ENCODE peak calls at places on chromosome 7, in six cellular contexts. Y is foreskin keratinocyte; T is right cardiac atrium; L is stimulated activated effector memory CD8-positive, alpha-beta T cell treated with anti-CD3 and anti-CD28 coated beads, Interleukin-12 subunit alpha, Interleukin-12 subunit beta, amount 100 ng/mL, for 72 hours; G is activated T-cell treated with anti-CD3 and anti-CD28 coated beads, Interleukin-2, amount 50 U/mL, for 4 hours; X is activated naive CD8-positive, alpha-beta T cell treated with anti-CD3 and anti-CD28 coated beads, Interleukin-2, amount 10 ng/mL, durations not matched to agents 7 days and 5 days. A is an unnamed sample.
A peak's percentile ranks its signal among the peaks of the same experiment; 100 is the strongest.

GRCh38 chr7:99121496-99122021 is 22.3 kb downstream of the SMURF1 start:
- ATAC-seq in X (no peak), L (no peak), T (peak; percentile 82), Y (no peak), G (no peak), A (no peak)

GRCh38 chr7:131586259-131586658 is 29.8 kb upstream of the PODXL start:
- ATAC-seq in Y (no peak), T (peak; percentile 57), L (no peak), G (no peak), X (no peak), A (no peak)

GRCh38 chr7:29815181-29816105 is 9.1 kb downstream of the WIPF3 start:
- ATAC-seq in G (no peak), X (no peak), T (no peak), L (no peak), Y (no peak), A (no peak)

GRCh38 chr7:1043552-1044188 is 676 bp upstream of the GPR146 start:
- ATAC-seq in T (no peak), X (no peak), G (no peak), L (no peak), Y (no peak), A (no peak)

GRCh38 chr7:69631131-69631530 is 32.9 kb downstream of the AUTS2 start:
- ATAC-seq in G (no peak), L (no peak), Y (no peak), T (no peak), X (no peak), A (no peak)

GRCh38 chr7:105178928-105179541 is 165.0 kb downstream of the KMT2E start:
- ATAC-seq in Y (peak; percentile 28), T (no peak), G (no peak), L (no peak), X (no peak), A (no peak)

GRCh38 chr7:97731736-97732370 is at the start of gene TAC1:
- ATAC-seq in X (no peak), L (no peak), Y (peak; percentile 39), G (no peak), T (no peak), A (no peak)

GRCh38 chr7:141675431-141676210 is 26.3 kb downstream of the DENND11 start:
- ATAC-seq in L (peak; percentile 89), T (no peak), X (peak; percentile 43), G (peak; percentile 65), Y (no peak), A (peak; percentile 85)

GRCh38 chr7:143882020-143882610 is 19.9 kb downstream of the TCAF1 start:
- ATAC-seq in Y (peak; percentile 51), T (peak; percentile 85), G (peak; percentile 23), X (no peak), L (no peak), A (no peak)

GRCh38 chr7:150586068-150586777 is 19.0 kb downstream of the GIMAP4 start:
- ATAC-seq in G (peak; percentile 86), X (peak; percentile 30), T (peak; percentile 75), Y (no peak), L (peak; percentile 96), A (peak; percentile 82)

GRCh38 chr7:99672571-99672970 is 7.2 kb downstream of the CYP3A5 start:
- ATAC-seq in L (no peak), G (no peak), Y (no peak), T (no peak), X (no peak), A (no peak)

GRCh38 chr7:138979988-138980574 is 1.1 kb downstream of the KIAA1549 start:
- ATAC-seq in X (no peak), L (no peak), Y (no peak), G (no peak), T (no peak), A (no peak)

GRCh38 chr7:75850222-75850621 is 28.6 kb upstream of the RHBDD2 start:
- ATAC-seq in Y (no peak), X (no peak), T (no peak), G (no peak), L (no peak), A (no peak)

GRCh38 chr7:52708846-52709245 is 326.6 kb upstream of the POM121L12 start:
- ATAC-seq in G (no peak), T (no peak), L (no peak), Y (no peak), X (no peak), A (no peak)

GRCh38 chr7:135966341-135967043 is 10.7 kb downstream of the MTPN start:
- ATAC-seq in G (peak; percentile 21), X (peak; percentile 50), T (no peak), L (no peak), Y (no peak), A (peak; percentile 43)

GRCh38 chr7:72492446-72492845 is 80.3 kb upstream of the CALN1 start:
- ATAC-seq in G (no peak), T (peak; percentile 83), Y (no peak), L (no peak), X (no peak), A (no peak)

GRCh38 chr7:73851410-73852338 is 9.3 kb upstream of the TMEM270 start:
- ATAC-seq in X (peak; percentile 48), Y (peak; percentile 80), T (peak; percentile 64), G (peak; percentile 97), L (peak; percentile 98), A (peak; percentile 94)

GRCh38 chr7:38822556-38822955 is 86.4 kb downstream of the VPS41 start:
- ATAC-seq in L (no peak), Y (no peak), T (no peak), G (no peak), X (no peak), A (no peak)

GRCh38 chr7:38681882-38682281 is 50.7 kb upstream of the AMPH start:
- ATAC-seq in X (no peak), G (no peak), L (no peak), Y (no peak), T (no peak), A (no peak)

GRCh38 chr7:28032738-28033380 is 147.7 kb downstream of the JAZF1 start:
- ATAC-seq in T (no peak), L (no peak), Y (no peak), X (no peak), G (no peak), A (no peak)

GRCh38 chr7:127758105-127758504 is 106.1 kb downstream of the SND1 start:
- ATAC-seq in Y (no peak), L (no peak), T (no peak), G (no peak), X (no peak), A (no peak)